ENCODE peak calls at places on chromosomes 12 and 14, in seven cellular contexts. K is H1, F is mesendoderm, I is neuronal stem cell, Q is mesenchymal stem cell, J is H9, O is trophoblast cell. U is an unnamed sample.

GRCh38 chr12:68281685-68282084 is 28.3 kb upstream of the IL22 start:
- DNase-seq in K (no peak), F (no peak), I (no peak), Q (no peak), J (no peak), O (no peak), U (no peak)

GRCh38 chr12:107912421-107913004 is 138.0 kb downstream of the ASCL4 start:
- DNase-seq in K (no peak), F (peak), I (peak), Q (no peak), J (peak), O (peak), U (no peak)

GRCh38 chr12:23771230-23771949 is 178.1 kb downstream of the SOX5 start:
- DNase-seq in K (no peak), F (no peak), I (no peak), Q (no peak), J (no peak), O (no peak), U (no peak)

GRCh38 chr14:30283822-30284446 is 275.0 kb upstream of the G2E3 start:
- DNase-seq in K (peak), F (peak), I (no peak), Q (peak), J (peak), O (peak), U (peak)

GRCh38 chr12:56900583-56900982 is 33.6 kb downstream of the SDR9C7 start:
- DNase-seq in K (no peak), F (peak), I (no peak), Q (peak), J (no peak), O (no peak), U (peak)

GRCh38 chr12:92133166-92133565 is 12.5 kb downstream of the BTG1 start:
- DNase-seq in K (no peak), F (no peak), I (no peak), Q (no peak), J (no peak), O (no peak), U (no peak)

GRCh38 chr12:131867891-131868675 is 26.3 kb upstream of the ULK1 start:
- DNase-seq in K (no peak), F (no peak), I (no peak), Q (no peak), J (no peak), O (no peak), U (no peak)

GRCh38 chr14:103121846-103122577 is 1.2 kb upstream of the TNFAIP2 start:
- DNase-seq in K (no peak), F (peak), I (no peak), Q (peak), J (peak), O (peak), U (peak)

GRCh38 chr12:122687091-122687490 is 16.1 kb downstream of the HCAR2 start:
- DNase-seq in K (no peak), F (no peak), I (no peak), Q (peak), J (no peak), O (no peak), U (peak)

GRCh38 chr12:52091061-52091460 is 11.6 kb downstream of the SMIM41 start:
- DNase-seq in K (no peak), F (no peak), I (no peak), Q (no peak), J (no peak), O (no peak), U (no peak)

GRCh38 chr14:52238682-52239081 is 28.8 kb upstream of the PTGDR start:
- DNase-seq in K (no peak), F (no peak), I (no peak), Q (no peak), J (no peak), O (no peak), U (no peak)

GRCh38 chr14:94124582-94125377 is 4.6 kb downstream of the IFI27L2 start:
- DNase-seq in K (no peak), F (no peak), I (no peak), Q (no peak), J (peak), O (no peak), U (no peak)

GRCh38 chr14:65783101-65783500 is 370.6 kb downstream of the FUT8 start:
- DNase-seq in K (no peak), F (no peak), I (no peak), Q (no peak), J (no peak), O (no peak), U (no peak)

GRCh38 chr14:74737753-74738325 is 24.9 kb downstream of the FCF1 start:
- DNase-seq in K (no peak), F (no peak), I (no peak), Q (peak), J (no peak), O (no peak), U (peak)

GRCh38 chr12:49609875-49610154 is 4.4 kb upstream of the FAM186B start:
- DNase-seq in K (no peak), F (peak), I (no peak), Q (peak), J (no peak), O (peak), U (peak)

GRCh38 chr14:41285193-41285748 is 321.4 kb upstream of the LRFN5 start:
- DNase-seq in K (no peak), F (peak), I (peak), Q (peak), J (no peak), O (peak), U (peak)

GRCh38 chr12:26271889-26272492 is 76.6 kb downstream of the SSPN start:
- DNase-seq in K (no peak), F (no peak), I (no peak), Q (peak), J (no peak), O (peak), U (peak)

GRCh38 chr12:34205401-34205800 is 183.1 kb downstream of the ALG10 start:
- DNase-seq in K (no peak), F (no peak), I (no peak), Q (no peak), J (no peak), O (no peak), U (no peak)

GRCh38 chr12:123062682-123063426 is 82.4 kb downstream of the ARL6IP4 start:
- DNase-seq in K (no peak), F (no peak), I (no peak), Q (peak), J (no peak), O (peak), U (peak)

GRCh38 chr12:107884769-107885694 is 110.5 kb downstream of the ASCL4 start:
- DNase-seq in K (no peak), F (peak), I (peak), Q (peak), J (peak), O (peak), U (peak)

GRCh38 chr12:101838628-101839323 is 8.0 kb upstream of the GNPTAB start:
- DNase-seq in K (no peak), F (no peak), I (no peak), Q (no peak), J (no peak), O (no peak), U (no peak)

GRCh38 chr12:105418232-105418631 is 87.7 kb downstream of the C12orf75 start:
- DNase-seq in K (no peak), F (peak), I (no peak), Q (peak), J (no peak), O (peak), U (peak)

GRCh38 chr12:48956279-48957140 is 777 bp downstream of the ARF3 start:
- DNase-seq in K (peak), F (peak), I (peak), Q (peak), J (peak), O (peak), U (peak)

GRCh38 chr12:110846615-110847566 is at the start of gene CCDC63:
- DNase-seq in K (peak), F (peak), I (peak), Q (peak), J (peak), O (peak), U (no peak)

DNA sequence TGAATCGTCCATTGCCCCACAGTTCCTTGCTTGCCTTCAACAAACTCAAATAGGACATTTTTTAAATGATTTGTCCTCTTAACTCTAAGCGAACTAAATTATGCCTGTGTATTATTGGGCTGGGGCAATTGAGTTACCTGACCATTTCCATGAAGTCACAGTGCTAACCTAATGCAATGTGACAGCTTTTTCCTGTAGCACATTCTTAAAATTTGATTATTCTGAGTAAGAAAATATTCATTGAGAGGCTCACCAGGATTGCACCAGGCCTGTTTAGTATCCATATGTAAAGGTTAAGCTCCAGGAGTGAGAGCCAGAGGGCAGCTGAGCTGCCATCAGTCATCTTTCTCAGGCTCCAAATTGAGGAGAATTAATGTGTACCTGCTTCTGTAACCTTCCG is 90.9 kb downstream of the GPR65 start:
- DNase-seq in K (no peak), F (no peak), I (no peak), Q (no peak), J (no peak), O (no peak), U (no peak)
- H3K4ac ChIP-seq in K (no peak), F (no peak), I (no peak), Q (no peak), J (no peak), O (no peak), U (no peak)

GRCh38 chr12:12107678-12108077 is 36.9 kb downstream of the BCL2L14 start:
- DNase-seq in K (no peak), F (no peak), I (no peak), Q (no peak), J (no peak), O (no peak), U (no peak)
- H3K4ac ChIP-seq in K (no peak), F (no peak), I (no peak), Q (no peak), J (no peak), O (no peak), U (no peak)

GRCh38 chr12:115694564-115694963 is 582.9 kb downstream of the MED13L start:
- DNase-seq in K (no peak), F (no peak), I (no peak), Q (no peak), J (no peak), O (no peak), U (no peak)

GRCh38 chr12:115700896-115701465 is 576.5 kb downstream of the MED13L start:
- DNase-seq in K (no peak), F (no peak), I (no peak), Q (peak), J (no peak), O (no peak), U (no peak)

GRCh38 chr12:115698257-115698656 is 579.2 kb downstream of the MED13L start:
- DNase-seq in K (no peak), F (no peak), I (no peak), Q (no peak), J (no peak), O (no peak), U (no peak)

GRCh38 chr12:115693970-115694369 is 583.5 kb downstream of the MED13L start:
- DNase-seq in K (no peak), F (no peak), I (no peak), Q (no peak), J (no peak), O (no peak), U (no peak)

GRCh38 chr12:115697341-115697740 is 580.2 kb downstream of the MED13L start:
- DNase-seq in K (no peak), F (no peak), I (no peak), Q (peak), J (no peak), O (no peak), U (no peak)
- H3K4ac ChIP-seq in K (no peak), F (no peak), I (no peak), Q (no peak), J (no peak), O (no peak), U (no peak)

GRCh38 chr14:78805586-78805985 is 635.4 kb downstream of the NRXN3 start:
- DNase-seq in K (no peak), F (no peak), I (no peak), Q (no peak), J (no peak), O (no peak), U (no peak)
- H3K4ac ChIP-seq in K (no peak), F (no peak), I (no peak), Q (no peak), J (no peak), O (no peak), U (no peak)

GRCh38 chr14:76984297-76984696 is 44.2 kb downstream of the IRF2BPL start:
- DNase-seq in K (no peak), F (no peak), I (no peak), Q (no peak), J (no peak), O (no peak), U (no peak)

GRCh38 chr14:76987956-76988520 is 40.5 kb downstream of the IRF2BPL start:
- DNase-seq in K (no peak), F (peak), I (no peak), Q (no peak), J (no peak), O (peak), U (no peak)

GRCh38 chr14:76986261-76986565 is 42.3 kb downstream of the IRF2BPL start:
- DNase-seq in K (no peak), F (peak), I (no peak), Q (no peak), J (no peak), O (peak), U (no peak)

GRCh38 chr14:76985021-76985420 is 43.5 kb downstream of the IRF2BPL start:
- DNase-seq in K (no peak), F (no peak), I (no peak), Q (peak), J (no peak), O (peak), U (peak)

DNA sequence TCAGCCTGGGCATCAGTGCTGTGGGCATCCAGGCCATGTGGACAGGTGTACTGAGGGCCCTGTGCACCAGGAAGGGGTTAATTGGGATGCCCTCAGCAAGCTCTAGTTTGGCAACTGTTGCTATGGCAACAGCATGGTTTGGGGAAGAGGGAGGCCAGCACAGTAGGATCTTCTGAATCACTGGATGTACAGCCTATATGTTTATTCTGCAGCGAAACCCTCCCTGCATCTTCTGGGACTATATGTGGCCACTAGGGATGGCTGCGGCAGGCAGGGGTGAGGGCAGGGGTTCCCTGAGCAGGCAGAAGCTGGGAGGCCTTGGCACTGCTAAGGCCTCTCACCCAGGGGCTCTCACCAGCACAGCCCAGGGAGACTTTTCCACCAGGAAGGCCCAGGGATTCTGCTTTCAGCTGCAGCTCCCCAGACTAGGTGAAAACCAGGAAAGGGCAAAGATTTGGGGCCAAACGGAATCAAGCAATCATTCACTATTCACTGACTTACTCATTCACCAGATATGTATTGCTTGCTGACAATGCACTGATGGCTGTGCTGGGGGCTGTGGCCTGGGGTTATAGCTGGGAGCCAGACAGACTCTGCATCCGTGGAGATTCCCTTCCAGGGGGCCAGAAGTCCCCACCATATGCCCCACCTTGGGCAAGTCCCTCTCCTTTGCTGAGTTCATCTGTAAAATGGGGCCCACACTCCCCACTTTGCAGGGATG is 42.8 kb downstream of the IRF2BPL start:
- DNase-seq in K (no peak), F (peak), I (no peak), Q (peak), J (no peak), O (peak), U (peak)
- H3K4ac ChIP-seq in K (no peak), F (peak), I (no peak), Q (no peak), J (no peak), O (no peak), U (peak)

GRCh38 chr12:69354172-69354560 is 5.4 kb upstream of the YEATS4 start:
- DNase-seq in K (no peak), F (no peak), I (no peak), Q (no peak), J (no peak), O (no peak), U (no peak)

GRCh38 chr12:69350777-69351176 is 2.6 kb downstream of the LYZ start:
- DNase-seq in K (no peak), F (no peak), I (no peak), Q (no peak), J (no peak), O (no peak), U (no peak)

GRCh38 chr12:69354561-69355187 is 4.9 kb upstream of the YEATS4 start:
- DNase-seq in K (no peak), F (peak), I (no peak), Q (no peak), J (no peak), O (no peak), U (no peak)

GRCh38 chr12:69351462-69352236 is 3.5 kb downstream of the LYZ start:
- DNase-seq in K (no peak), F (no peak), I (no peak), Q (no peak), J (no peak), O (no peak), U (no peak)

GRCh38 chr12:69352904-69353303 is 4.7 kb downstream of the LYZ start:
- DNase-seq in K (no peak), F (no peak), I (no peak), Q (no peak), J (no peak), O (peak), U (no peak)
- H3K4ac ChIP-seq in K (no peak), F (no peak), I (no peak), Q (no peak), J (no peak), O (no peak), U (no peak)

DNA sequence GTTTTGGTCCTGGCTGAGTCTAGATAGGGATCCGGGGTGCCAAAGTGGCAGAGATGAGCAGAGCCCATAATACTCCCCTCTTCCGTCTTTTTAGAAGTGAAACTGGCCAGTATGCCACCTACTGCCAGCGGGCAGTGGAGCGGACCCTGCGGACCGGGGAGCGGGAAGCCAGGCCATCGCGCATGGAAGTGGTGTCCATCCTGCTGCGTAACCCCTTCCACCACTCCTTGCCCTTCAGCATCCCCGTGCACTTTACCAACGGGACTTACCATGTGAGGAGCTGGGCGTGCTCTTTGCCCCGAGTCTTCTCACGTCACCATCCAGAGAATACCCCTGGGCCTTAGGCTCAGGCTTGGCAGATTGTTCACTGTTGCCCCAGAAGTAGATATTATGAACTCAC is 21.0 kb downstream of the PIGH start:
- DNase-seq in K (no peak), F (no peak), I (no peak), Q (no peak), J (no peak), O (no peak), U (no peak)
- H3K4ac ChIP-seq in K (no peak), F (no peak), I (no peak), Q (no peak), J (no peak), O (no peak), U (no peak)

DNA sequence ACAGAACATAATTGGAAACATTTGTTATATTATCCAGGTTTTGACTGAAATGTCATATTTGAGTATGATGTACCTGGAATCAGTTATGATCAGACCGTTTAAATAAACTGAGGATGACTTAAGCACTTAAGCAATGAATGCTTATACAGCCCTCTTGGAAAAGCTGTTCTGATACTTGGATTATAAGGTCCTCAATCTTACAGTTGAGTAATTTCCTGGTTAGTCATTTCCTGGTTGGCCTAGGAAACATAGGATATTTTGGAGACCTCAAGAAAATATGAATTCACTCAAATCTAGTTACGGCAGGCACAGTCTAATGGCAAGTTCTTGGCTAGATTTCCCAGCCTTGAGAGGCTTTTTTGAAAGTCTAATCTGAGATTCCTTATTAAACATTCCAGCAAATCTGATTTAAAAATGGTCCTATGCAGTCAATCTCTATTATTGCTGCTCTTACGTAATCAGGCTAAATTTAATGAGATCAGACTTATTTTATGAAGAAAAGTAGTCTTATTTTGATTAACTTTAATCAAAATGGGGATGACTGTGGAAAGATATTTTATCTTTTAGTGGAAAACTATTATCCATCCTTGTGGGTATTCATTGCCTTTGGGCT is 447.2 kb downstream of the SNAPC1 start:
- DNase-seq in K (no peak), F (no peak), I (no peak), Q (peak), J (no peak), O (no peak), U (peak)
- H3K4ac ChIP-seq in K (no peak), F (no peak), I (no peak), Q (no peak), J (no peak), O (no peak), U (no peak)

DNA sequence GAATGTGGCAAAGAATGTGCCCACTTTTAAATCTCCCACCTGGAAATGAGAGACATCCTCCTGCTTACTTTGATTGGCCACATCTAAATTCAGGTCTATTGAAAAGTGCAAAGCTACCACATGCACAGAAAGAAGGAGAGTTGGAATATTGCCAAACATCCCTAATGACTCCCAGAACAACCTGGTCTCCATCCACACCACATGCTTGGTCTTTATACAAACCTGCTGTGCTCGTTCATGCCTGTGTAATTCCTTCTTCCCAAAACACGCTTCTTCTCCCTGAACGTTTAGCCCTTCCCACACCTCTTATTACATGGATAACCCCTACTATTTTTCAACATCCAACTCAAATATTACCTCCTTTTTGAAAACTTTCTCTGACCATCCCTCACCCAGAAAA is 66.2 kb upstream of the BCL2L14 start:
- DNase-seq in K (no peak), F (no peak), I (no peak), Q (no peak), J (no peak), O (no peak), U (no peak)
- H3K4ac ChIP-seq in K (no peak), F (no peak), I (no peak), Q (no peak), J (no peak), O (no peak), U (no peak)

DNA sequence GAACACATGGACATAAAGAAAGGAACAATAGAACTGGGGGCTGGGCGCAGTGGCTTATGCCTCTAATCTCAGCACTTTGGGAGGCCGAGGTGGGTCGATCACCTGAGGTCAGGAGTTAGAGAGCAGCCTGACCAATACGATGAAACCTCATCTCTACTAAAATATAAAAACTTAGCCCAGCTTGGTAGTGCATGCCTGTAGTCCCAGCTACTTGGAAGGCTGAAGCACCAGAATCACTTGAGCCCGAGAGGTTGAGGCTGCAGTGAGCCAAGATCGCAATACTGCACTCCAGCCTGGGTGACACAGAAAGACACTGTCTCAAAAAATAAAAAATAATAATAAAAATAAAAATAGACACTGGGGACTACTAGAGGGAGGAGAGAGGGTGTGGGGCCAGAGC is 154.5 kb downstream of the SEC23A start:
- DNase-seq in K (no peak), F (no peak), I (no peak), Q (no peak), J (no peak), O (no peak), U (no peak)
- H3K4ac ChIP-seq in K (no peak), F (no peak), I (no peak), Q (no peak), J (no peak), O (no peak), U (no peak)